ENCODE peak calls at places on chromosomes 1 and 21, in six cellular contexts. I is lung, Y is colonic mucosa, G is mammary epithelial cell, E is H1, N is tibial nerve. M is an unnamed sample. For H3K36me3 and H3K4me1, the result is how much of the 10 kb centered on the place peaks cover.

GRCh38 chr21:33828577-33828976 is 87.0 kb downstream of the ATP5PO start:
- DNase-seq in G (no peak), N (no peak), I (no peak), Y (no peak), E (no peak), M (no peak)

GRCh38 chr1:172969611-172970010 is 81.1 kb downstream of the TNFSF18 start:
- DNase-seq in G (peak), E (no peak), Y (no peak), N (no peak), I (no peak), M (no peak)

GRCh38 chr1:218156602-218157001 is 128.5 kb upstream of the RRP15 start:
- DNase-seq in G (no peak), Y (no peak), E (peak), N (no peak), I (no peak), M (no peak)

GRCh38 chr1:31425301-31426081 is 12.5 kb downstream of the SERINC2 start:
- DNase-seq in N (no peak), I (no peak), Y (no peak), G (no peak), E (no peak), M (no peak)

GRCh38 chr1:82565146-82565545 is 764.4 kb downstream of the ADGRL2 start:
- DNase-seq in Y (no peak), I (no peak), G (peak), N (no peak), E (no peak), M (no peak)

GRCh38 chr1:209041936-209042335 is 541.6 kb upstream of the CAMK1G start:
- DNase-seq in N (no peak), G (peak), E (no peak), I (no peak), Y (no peak), M (no peak)

GRCh38 chr1:235018161-235018560 is 110.5 kb downstream of the TOMM20 start:
- DNase-seq in N (no peak), E (no peak), Y (no peak), I (no peak), G (peak), M (no peak)

GRCh38 chr1:145922266-145922665 is 3.7 kb upstream of the PEX11B start:
- DNase-seq in I (no peak), G (no peak), Y (no peak), E (no peak), N (no peak), M (no peak)

GRCh38 chr21:34807881-34808568 is 139.2 kb downstream of the CLIC6 start:
- DNase-seq in I (no peak), G (peak), Y (no peak), E (no peak), N (no peak), M (peak)

GRCh38 chr1:244280221-244280620 is 171.5 kb downstream of the ADSS2 start:
- DNase-seq in Y (no peak), G (no peak), E (no peak), N (no peak), I (no peak), M (no peak)

GRCh38 chr1:19426294-19427086 is 58.8 kb downstream of the CAPZB start:
- DNase-seq in N (no peak), G (no peak), E (no peak), I (no peak), Y (no peak), M (no peak)

GRCh38 chr1:9112961-9113880 is 15.7 kb downstream of the GPR157 start:
- DNase-seq in I (no peak), E (no peak), Y (peak), G (peak), N (no peak), M (no peak)

GRCh38 chr1:150282558-150282958 is 204 bp downstream of the CIART start:
- DNase-seq in N (peak), G (no peak), I (peak), Y (peak), E (no peak), M (no peak)

GRCh38 chr1:72845342-72845741 is 563.0 kb upstream of the NEGR1 start:
- DNase-seq in E (no peak), I (no peak), Y (no peak), G (peak), N (no peak), M (no peak)

DNA sequence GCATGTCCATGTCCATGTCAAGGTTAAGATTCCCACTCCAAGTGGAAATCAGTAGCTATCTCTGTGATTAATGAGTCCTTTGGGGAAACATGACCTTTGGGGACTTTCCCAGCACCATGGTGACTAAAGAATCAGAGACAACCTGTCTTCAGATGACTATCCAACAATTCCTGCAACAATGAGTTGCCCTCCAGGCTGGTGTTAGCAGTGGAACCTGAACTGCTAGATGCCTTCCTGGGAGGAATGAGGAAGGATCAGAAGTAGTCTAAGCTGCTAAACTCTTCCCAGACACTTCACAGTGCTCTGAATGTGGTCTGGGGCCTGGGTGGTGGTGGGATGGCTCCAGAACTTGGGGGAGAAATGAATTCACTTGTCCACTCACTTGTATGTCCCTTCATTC is 6.5 kb downstream of the S100A9 start:
- DNase-seq in E (no peak), Y (peak), G (peak), I (no peak), N (no peak), M (no peak)
- H3K36me3 ChIP-seq in E (under half), Y (under half), G (under half), I (under half), N (under half), M (under half)

GRCh38 chr1:3368711-3369436 is 85.6 kb upstream of the ARHGEF16 start:
- DNase-seq in N (no peak), E (no peak), G (no peak), Y (no peak), I (no peak), M (no peak)
- H3K4me1 ChIP-seq in N (under half), E (under half), G (under half), Y (under half), I (under half), M (under half)

GRCh38 chr1:53682369-53682685 is 56.6 kb downstream of the GLIS1 start:
- DNase-seq in N (no peak), E (no peak), Y (no peak), G (no peak), I (no peak), M (no peak)
- TF ChIP-seq CTCF in N (no peak), E (no peak), Y (no peak), G (no peak), I (no peak), M (no peak)

DNA sequence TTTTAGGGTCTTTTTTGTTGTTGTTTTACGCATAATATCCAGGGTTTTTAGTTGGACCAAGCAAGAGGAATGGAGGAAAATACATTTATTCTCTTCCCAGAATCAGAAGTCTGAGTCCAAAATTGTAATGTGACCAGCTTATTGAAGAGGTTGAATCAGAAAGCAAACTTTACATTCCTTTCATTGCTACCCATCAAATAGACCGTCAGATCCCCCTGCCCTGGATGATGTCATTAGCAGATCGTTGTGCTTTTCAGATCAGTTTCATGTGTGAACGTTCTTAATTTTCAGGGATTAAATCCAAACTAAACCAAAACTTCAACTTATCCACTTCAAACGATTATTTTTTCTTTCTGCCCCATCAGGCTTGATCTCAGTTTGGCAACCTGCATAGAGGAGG is 85.7 kb upstream of the NGF start:
- DNase-seq in N (no peak), G (no peak), Y (no peak), E (no peak), I (no peak), M (no peak)
- H3K36me3 ChIP-seq in N (under half), G (under half), Y (under half), E (under half), I (under half), M (under half)

DNA sequence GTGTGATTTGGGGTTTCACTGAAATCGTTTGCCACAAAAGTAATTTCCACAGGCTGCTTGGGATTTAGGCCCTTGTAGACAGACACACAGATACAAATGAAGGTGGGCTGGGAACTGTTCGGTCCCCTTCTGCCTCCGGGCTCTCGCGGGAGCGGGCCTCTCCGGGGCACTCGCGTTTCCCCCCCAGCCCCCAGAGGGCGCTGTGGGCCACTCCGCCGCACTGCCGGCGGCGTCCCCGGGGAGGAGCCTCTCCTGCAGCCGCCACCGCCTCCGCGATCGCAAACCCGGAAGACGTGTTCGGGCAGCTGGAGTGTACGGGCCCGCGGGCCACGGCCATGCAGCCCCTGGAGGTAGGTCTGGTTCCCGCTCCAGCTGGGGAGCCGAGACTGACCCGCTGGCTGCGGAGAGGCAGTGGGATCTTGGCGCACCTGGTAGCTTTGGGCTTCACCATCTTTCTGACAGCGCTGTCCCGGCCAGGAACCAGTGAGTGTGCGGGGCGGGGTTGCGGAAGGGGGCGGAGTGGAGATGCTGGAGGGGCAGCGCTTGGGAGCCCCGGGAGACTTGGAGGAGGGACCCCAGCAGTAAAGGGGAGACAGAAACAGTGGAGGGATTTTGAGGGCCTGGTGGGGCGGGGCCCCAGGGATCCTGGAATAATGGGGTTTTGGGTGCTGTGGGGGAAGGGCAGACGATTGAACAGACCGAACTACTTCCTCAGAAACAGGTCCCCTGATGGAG is at the start of gene CYB561D1:
- DNase-seq in E (peak), N (peak), Y (peak), G (peak), I (peak), M (peak)
- H3K4me1 ChIP-seq in E (under half), N (under half), Y (under half), G (under half), I (under half), M (under half)